ENCODE peak calls at places on chromosome 16, in four cellular contexts. Q, F, O and V are unnamed samples. For H3K27me3, the result is how much of the 10 kb centered on the place peaks cover.

GRCh38 chr16:19717319-19717718 is 708 bp downstream of the KNOP1 start:
- DNase-seq in O (no peak), F (no peak), Q (no peak), V (no peak)

GRCh38 chr16:53809088-53809951 is 105.4 kb downstream of the FTO start:
- DNase-seq in Q (no peak), O (no peak), F (no peak), V (no peak)

GRCh38 chr16:5634781-5635180 is 537.2 kb upstream of the EEF2KMT start:
- DNase-seq in O (no peak), F (no peak), Q (no peak), V (no peak)

GRCh38 chr16:50565428-50565827 is 17.2 kb downstream of the NKD1 start:
- DNase-seq in O (no peak), Q (no peak), F (no peak), V (no peak)

GRCh38 chr16:72905581-72905980 is 142.3 kb downstream of the ZFHX3 start:
- DNase-seq in F (no peak), O (no peak), Q (no peak), V (no peak)

GRCh38 chr16:2276501-2277195 is 8.7 kb upstream of the RNPS1 start:
- DNase-seq in F (no peak), O (peak), Q (peak), V (no peak)

GRCh38 chr16:66603537-66604375 is 748 bp upstream of the CMTM3 start:
- DNase-seq in Q (no peak), F (peak), O (no peak), V (peak)

GRCh38 chr16:49857423-49858181 is 1.7 kb upstream of the ZNF423 start:
- DNase-seq in O (peak), F (no peak), Q (peak), V (peak)

GRCh38 chr16:1667916-1668315 is 10.2 kb upstream of the JPT2 start:
- DNase-seq in F (no peak), Q (peak), O (no peak), V (no peak)

GRCh38 chr16:88815901-88816589 is 4.3 kb upstream of the APRT start:
- DNase-seq in Q (peak), F (no peak), O (peak), V (no peak)

GRCh38 chr16:89615176-89615575 is 1.7 kb downstream of the DPEP1 start:
- DNase-seq in Q (no peak), F (no peak), O (no peak), V (no peak)

GRCh38 chr16:1374418-1375297 is 22.9 kb downstream of the GNPTG start:
- DNase-seq in O (no peak), F (no peak), Q (no peak), V (no peak)

GRCh38 chr16:31010539-31010938 is at the start of gene STX1B:
- DNase-seq in Q (no peak), F (no peak), O (peak), V (peak)

GRCh38 chr16:49287572-49287971 is 5.9 kb upstream of the CBLN1 start:
- DNase-seq in Q (no peak), O (peak), F (no peak), V (no peak)

GRCh38 chr16:56888806-56889205 is 23.8 kb downstream of the SLC12A3 start:
- DNase-seq in O (no peak), F (no peak), Q (peak), V (no peak)

GRCh38 chr16:56866955-56867830 is 2.2 kb downstream of the SLC12A3 start:
- DNase-seq in Q (no peak), O (peak), F (no peak), V (no peak)

GRCh38 chr16:56558024-56558747 is 6.7 kb upstream of the MT4 start:
- DNase-seq in F (no peak), Q (no peak), O (no peak), V (peak)

GRCh38 chr16:2490190-2491105 is 15.5 kb downstream of the TBC1D24 start:
- DNase-seq in O (no peak), Q (peak), F (no peak), V (peak)

GRCh38 chr16:82917886-82918595 is 291.3 kb downstream of the CDH13 start:
- DNase-seq in F (no peak), Q (no peak), O (no peak), V (no peak)

GRCh38 chr16:86158688-86159360 is 259.9 kb downstream of the IRF8 start:
- DNase-seq in F (no peak), O (no peak), Q (no peak), V (no peak)

GRCh38 chr16:49750341-49751011 is 105.4 kb downstream of the ZNF423 start:
- DNase-seq in F (no peak), Q (no peak), O (no peak), V (no peak)

GRCh38 chr16:2366660-2367309 is 26.3 kb upstream of the ABCA3 start:
- DNase-seq in O (no peak), F (no peak), Q (no peak), V (no peak)

GRCh38 chr16:2708290-2708639 is 11.8 kb downstream of the PRSS27 start:
- DNase-seq in O (no peak), Q (peak), F (no peak), V (no peak)

GRCh38 chr16:72908362-72908838 is 139.5 kb downstream of the ZFHX3 start:
- DNase-seq in F (no peak), Q (no peak), O (no peak), V (no peak)

GRCh38 chr16:67919618-67920210 is 11.9 kb downstream of the CTRL start:
- DNase-seq in Q (no peak), O (no peak), F (no peak), V (no peak)

GRCh38 chr16:56861092-56861610 is 3.9 kb upstream of the SLC12A3 start:
- DNase-seq in Q (peak), F (no peak), O (peak), V (no peak)

GRCh38 chr16:62213763-62214162 is 177.5 kb upstream of the CDH8 start:
- DNase-seq in F (no peak), O (peak), Q (no peak), V (no peak)

GRCh38 chr16:31423241-31423640 is 4.9 kb downstream of the COX6A2 start:
- DNase-seq in F (no peak), Q (no peak), O (no peak), V (peak)

GRCh38 chr16:67843343-67843765 is 1.2 kb downstream of the THAP11 start:
- DNase-seq in F (no peak), O (no peak), Q (no peak), V (peak)

DNA sequence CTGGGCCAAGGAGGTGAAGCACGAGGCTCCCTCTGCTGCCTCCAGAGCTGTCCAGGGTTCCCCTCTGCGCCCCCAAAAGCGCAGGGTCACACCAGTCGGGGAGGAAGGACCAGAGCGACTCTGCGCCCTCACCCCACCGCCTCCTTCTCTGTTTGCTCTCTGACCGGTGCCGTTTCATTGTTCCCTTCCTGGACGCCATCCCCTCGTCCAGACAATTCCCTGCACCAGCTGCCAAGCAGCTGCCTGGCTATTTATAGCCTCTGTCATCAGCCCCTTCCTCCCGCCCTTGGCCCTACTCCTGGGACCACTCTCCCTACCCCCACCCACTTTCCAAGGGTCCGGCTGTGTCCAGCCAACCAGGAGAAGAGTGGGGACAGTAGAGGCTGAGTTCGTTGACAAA is 68.8 kb upstream of the CREBBP start:
- DNase-seq in Q (no peak), F (no peak), O (peak), V (no peak)
- H3K27ac ChIP-seq in Q (peak), F (peak), O (peak), V (no peak)

GRCh38 chr16:21197621-21198020 is 13.8 kb downstream of the ZP2 start:
- DNase-seq in O (no peak), Q (no peak), F (no peak), V (no peak)
- H3K27me3 ChIP-seq in O (under half), Q (under half), F (under half), V (under half)

GRCh38 chr16:12680531-12680930 is 123.2 kb downstream of the CPPED1 start:
- DNase-seq in F (no peak), Q (no peak), O (no peak), V (no peak)
- H3K4me3 ChIP-seq in F (no peak), Q (no peak), O (peak), V (no peak)

GRCh38 chr16:81456523-81457325 is 12.1 kb downstream of the CMIP start:
- DNase-seq in O (no peak), F (peak), Q (no peak), V (no peak)
- H3K27ac ChIP-seq in O (no peak), F (peak), Q (peak), V (no peak)

GRCh38 chr16:8849411-8850011 is 19.3 kb downstream of the CARHSP1 start:
- DNase-seq in O (no peak), Q (no peak), F (no peak), V (no peak)
- H3K27me3 ChIP-seq in O (under half), Q (under half), F (under half), V (under half)

GRCh38 chr16:10576390-10577304 is 3.8 kb downstream of the EMP2 start:
- DNase-seq in F (no peak), Q (no peak), O (no peak), V (no peak)
- H3K4me3 ChIP-seq in F (peak), Q (peak), O (no peak), V (no peak)

GRCh38 chr16:65118866-65119265 is 3.0 kb downstream of the CDH11 start:
- DNase-seq in O (no peak), Q (no peak), F (no peak), V (no peak)
- H3K27ac ChIP-seq in O (no peak), Q (no peak), F (no peak), V (no peak)

DNA sequence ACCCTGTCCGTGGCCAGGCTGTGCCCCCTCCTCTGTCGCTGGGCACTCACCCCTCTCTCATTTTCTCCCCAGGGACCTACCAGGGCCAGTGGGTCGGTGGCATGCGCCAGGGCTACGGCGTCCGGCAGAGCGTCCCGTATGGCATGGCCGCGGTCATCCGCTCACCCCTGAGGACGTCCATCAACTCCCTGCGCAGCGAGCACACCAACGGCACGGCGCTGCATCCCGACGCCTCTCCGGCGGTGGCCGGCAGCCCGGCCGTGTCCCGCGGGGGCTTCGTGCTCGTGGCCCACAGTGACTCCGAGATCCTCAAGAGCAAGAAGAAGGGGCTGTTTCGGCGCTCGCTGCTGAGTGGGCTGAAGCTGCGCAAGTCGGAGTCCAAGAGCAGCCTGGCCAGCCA is 41.9 kb downstream of the JPH3 start:
- DNase-seq in Q (peak), F (no peak), O (no peak), V (no peak)
- H3K27me3 ChIP-seq in Q (half or more), F (under half), O (under half), V (under half)